ENCODE peak calls at places on chromosomes 16 and 17, in six cellular contexts. A is RWPE1; M is fibroblast of lung; G is stimulated activated CD4-positive, alpha-beta T cell treated with anti-CD3 and anti-CD28 coated beads, Interleukin-1b, Interleukin-23, amount 100 ng/mL, for 24 hours; D is stimulated activated CD8-positive, alpha-beta memory T cell treated with anti-CD3 and anti-CD28 coated beads, Interleukin-12 subunit alpha, Interleukin-12 subunit beta, amount 100 ng/mL, for 4 hours; O is renal cortical epithelial cell. Y is an unnamed sample.

GRCh38 chr17:9389116-9389515 is 186.5 kb downstream of the STX8 start:
- DNase-seq in O (peak), M (peak), D (no peak), G (no peak), A (peak), Y (peak)

GRCh38 chr17:17424552-17424951 is 52.2 kb upstream of the MED9 start:
- DNase-seq in M (no peak), A (no peak), O (no peak), D (no peak), G (no peak), Y (no peak)

GRCh38 chr16:61900482-61900881 is 135.8 kb downstream of the CDH8 start:
- DNase-seq in O (no peak), G (no peak), D (no peak), A (peak), M (peak), Y (peak)

GRCh38 chr17:954431-955164 is 25.0 kb downstream of the NXN start:
- DNase-seq in D (no peak), A (no peak), G (no peak), O (peak), M (peak), Y (no peak)

GRCh38 chr17:18377437-18378204 is at the start of gene EVPLL:
- DNase-seq in A (peak), D (no peak), M (peak), G (no peak), O (peak), Y (peak)

GRCh38 chr17:66829386-66829864 is 5.5 kb upstream of the CACNG5 start:
- DNase-seq in G (no peak), A (peak), O (peak), D (no peak), M (peak), Y (peak)

GRCh38 chr17:45640141-45640850 is 143.8 kb upstream of the CRHR1 start:
- DNase-seq in G (peak), A (peak), O (peak), M (peak), D (peak), Y (peak)

GRCh38 chr16:68718596-68718995 is 18.5 kb upstream of the CDH1 start:
- DNase-seq in M (no peak), A (no peak), G (no peak), D (no peak), O (no peak), Y (no peak)

GRCh38 chr17:77740481-77740880 is 218.0 kb upstream of the TNRC6C start:
- DNase-seq in D (no peak), O (no peak), G (no peak), M (no peak), A (no peak), Y (no peak)

GRCh38 chr17:65537343-65537844 is 24.1 kb downstream of the AXIN2 start:
- DNase-seq in O (no peak), G (no peak), M (no peak), A (no peak), D (no peak), Y (no peak)

GRCh38 chr16:56282455-56282854 is 91.2 kb downstream of the GNAO1 start:
- DNase-seq in O (no peak), D (no peak), A (no peak), M (no peak), G (no peak), Y (no peak)

GRCh38 chr16:19105131-19105530 is 8.6 kb upstream of the ITPRIPL2 start:
- DNase-seq in D (no peak), M (no peak), A (no peak), G (no peak), O (no peak), Y (no peak)

GRCh38 chr17:45230787-45231480 is 9.2 kb downstream of the FMNL1 start:
- DNase-seq in A (no peak), D (no peak), G (no peak), M (peak), O (no peak), Y (peak)

GRCh38 chr17:49469831-49470568 is 25.1 kb upstream of the NGFR start:
- DNase-seq in G (no peak), M (peak), O (no peak), D (no peak), A (no peak), Y (no peak)

GRCh38 chr16:3656491-3657468 is 2.3 kb downstream of the DNASE1 start:
- DNase-seq in G (peak), O (peak), M (no peak), D (no peak), A (peak), Y (no peak)